ENCODE peak calls at places on chromosomes 16 and 17, in ten cellular contexts. L, T, A, P, M, E, R, W, D and X are unnamed samples.

GRCh38 chr17:50329716-50330115 is 16.2 kb upstream of the XYLT2 start:
- DNase-seq in L (no peak), T (no peak), A (no peak), P (no peak), M (no peak), E (no peak), R (no peak), W (no peak), D (no peak), X (no peak)

GRCh38 chr16:48365601-48366164 is 19.5 kb downstream of the SIAH1 start:
- DNase-seq in L (peak; percentile 46), T (peak; percentile 68), A (peak; percentile 52), P (peak; percentile 96), M (peak; percentile 89), E (peak; percentile 30), R (peak; percentile 81), W (peak; percentile 97), D (peak; percentile 59), X (peak; percentile 86)

GRCh38 chr17:63338272-63338671 is 107.8 kb downstream of the CYB561 start:
- DNase-seq in L (no peak), T (no peak), A (no peak), P (no peak), M (no peak), E (no peak), R (no peak), W (no peak), D (no peak), X (no peak)

GRCh38 chr16:1090620-1091587 is 5.1 kb downstream of the C1QTNF8 start:
- DNase-seq in L (no peak), T (no peak), A (no peak), P (no peak), M (no peak), E (no peak), R (no peak), W (no peak), D (no peak), X (no peak)

GRCh38 chr16:27199235-27199586 is 4.1 kb upstream of the KDM8 start:
- DNase-seq in L (no peak), T (no peak), A (no peak), P (no peak), M (no peak), E (no peak), R (no peak), W (no peak), D (no peak), X (no peak)

GRCh38 chr17:78484300-78485159 is 92.7 kb downstream of the DNAH17 start:
- DNase-seq in L (peak; percentile 25), T (peak; percentile 38), A (peak; percentile 20), P (peak; percentile 81), M (no peak), E (peak; percentile 31), R (peak; percentile 71), W (peak; percentile 65), D (no peak), X (no peak)

GRCh38 chr17:50130778-50131317 is 888 bp upstream of the SAMD14 start:
- DNase-seq in L (no peak), T (no peak), A (peak; percentile 18), P (peak; percentile 81), M (no peak), E (no peak), R (no peak), W (no peak), D (no peak), X (no peak)

GRCh38 chr17:58215685-58216084 is 3.4 kb downstream of the MKS1 start:
- DNase-seq in L (no peak), T (no peak), A (no peak), P (no peak), M (no peak), E (no peak), R (no peak), W (no peak), D (no peak), X (no peak)

GRCh38 chr17:39219647-39220154 is 6.0 kb downstream of the STAC2 start:
- DNase-seq in L (no peak), T (no peak), A (no peak), P (no peak), M (no peak), E (no peak), R (no peak), W (no peak), D (no peak), X (no peak)

GRCh38 chr17:31494259-31495048 is 103.0 kb downstream of the RAB11FIP4 start:
- DNase-seq in L (peak; percentile 46), T (no peak), A (peak; percentile 70), P (no peak), M (no peak), E (no peak), R (peak; percentile 83), W (no peak), D (no peak), X (no peak)

GRCh38 chr17:49798182-49798581 is 9.7 kb downstream of the KAT7 start:
- DNase-seq in L (no peak), T (no peak), A (no peak), P (no peak), M (peak; percentile 20), E (no peak), R (no peak), W (no peak), D (no peak), X (no peak)

GRCh38 chr16:54846761-54847160 is 83.9 kb upstream of the IRX5 start:
- DNase-seq in L (no peak), T (no peak), A (no peak), P (no peak), M (no peak), E (no peak), R (no peak), W (peak; percentile 30), D (no peak), X (no peak)